ENCODE peak calls at places on chromosomes 6 and 20, in ten cellular contexts. L is upper lobe of right lung, T is nephron progenitor cell, M is RWPE1, B is GM20000, J is glutamatergic neuron, P is HCT116, U is cardiac fibroblast, X is MCF 10A, O is HFFc6. Y is an unnamed sample.

GRCh38 chr6:7424967-7425807 is 35.6 kb downstream of the RIOK1 start:
- DNase-seq in L (no peak), T (no peak), M (peak), B (no peak), J (no peak), P (peak), U (peak), X (peak), O (peak), Y (peak)

GRCh38 chr6:92810913-92811312 is 608.4 kb downstream of the EPHA7 start:
- DNase-seq in L (no peak), T (peak), M (peak), B (peak), J (peak), P (peak), U (peak), X (peak), O (no peak), Y (peak)

GRCh38 chr20:5482791-5483190 is 166.0 kb upstream of the PROKR2 start:
- DNase-seq in L (no peak), T (no peak), M (no peak), B (no peak), J (no peak), P (no peak), U (peak), X (peak), O (no peak), Y (no peak)

GRCh38 chr6:42498473-42499128 is 46.9 kb upstream of the TRERF1 start:
- DNase-seq in L (no peak), T (no peak), M (no peak), B (no peak), J (no peak), P (no peak), U (no peak), X (no peak), O (no peak), Y (no peak)

GRCh38 chr6:37877373-37878149 is 58.0 kb downstream of the ZFAND3 start:
- DNase-seq in L (no peak), T (no peak), M (no peak), B (no peak), J (no peak), P (no peak), U (no peak), X (no peak), O (no peak), Y (no peak)

GRCh38 chr20:33862709-33863403 is 51.7 kb downstream of the CHMP4B start:
- DNase-seq in L (peak), T (peak), M (peak), B (peak), J (peak), P (no peak), U (peak), X (peak), O (peak), Y (peak)

GRCh38 chr6:107819217-107819616 is 4.9 kb downstream of the SCML4 start:
- DNase-seq in L (no peak), T (no peak), M (no peak), B (no peak), J (no peak), P (no peak), U (no peak), X (peak), O (no peak), Y (peak)

GRCh38 chr20:2920473-2920872 is 47.2 kb downstream of the PTPRA start:
- DNase-seq in L (no peak), T (no peak), M (peak), B (no peak), J (no peak), P (no peak), U (no peak), X (no peak), O (no peak), Y (no peak)

GRCh38 chr6:15969236-15969778 is 159.6 kb upstream of the MYLIP start:
- DNase-seq in L (no peak), T (no peak), M (peak), B (no peak), J (no peak), P (no peak), U (peak), X (peak), O (no peak), Y (peak)

GRCh38 chr6:100132005-100132404 is 138.0 kb upstream of the MCHR2 start:
- DNase-seq in L (no peak), T (no peak), M (no peak), B (no peak), J (no peak), P (no peak), U (no peak), X (no peak), O (no peak), Y (no peak)

GRCh38 chr6:26130581-26131247 is 43.5 kb downstream of the HFE start:
- DNase-seq in L (no peak), T (no peak), M (no peak), B (no peak), J (no peak), P (no peak), U (no peak), X (no peak), O (no peak), Y (peak)

GRCh38 chr20:5835234-5835845 is 85.1 kb downstream of the SHLD1 start:
- DNase-seq in L (no peak), T (no peak), M (peak), B (no peak), J (no peak), P (no peak), U (peak), X (peak), O (peak), Y (peak)

GRCh38 chr6:37244430-37245310 is 12.9 kb upstream of the TBC1D22B start:
- DNase-seq in L (peak), T (no peak), M (peak), B (no peak), J (no peak), P (no peak), U (peak), X (peak), O (peak), Y (peak)

GRCh38 chr20:3843490-3843889 is 3.1 kb upstream of the MAVS start:
- DNase-seq in L (no peak), T (no peak), M (peak), B (no peak), J (no peak), P (peak), U (peak), X (peak), O (peak), Y (peak)

GRCh38 chr6:26538572-26538902 is 371 bp downstream of the HMGN4 start:
- DNase-seq in L (no peak), T (no peak), M (peak), B (no peak), J (no peak), P (no peak), U (no peak), X (no peak), O (no peak), Y (no peak)

GRCh38 chr6:112027942-112028674 is 25.8 kb upstream of the CCN6 start:
- DNase-seq in L (no peak), T (no peak), M (no peak), B (no peak), J (no peak), P (no peak), U (peak), X (no peak), O (no peak), Y (peak)

GRCh38 chr6:6221829-6222535 is 98.5 kb downstream of the F13A1 start:
- DNase-seq in L (no peak), T (peak), M (no peak), B (peak), J (peak), P (no peak), U (no peak), X (peak), O (no peak), Y (peak)

GRCh38 chr20:10427060-10427692 is 6.8 kb downstream of the MKKS start:
- DNase-seq in L (no peak), T (peak), M (peak), B (no peak), J (peak), P (no peak), U (peak), X (peak), O (peak), Y (peak)

GRCh38 chr6:41976794-41977484 is 35.3 kb upstream of the CCND3 start:
- DNase-seq in L (no peak), T (no peak), M (peak), B (no peak), J (no peak), P (no peak), U (peak), X (peak), O (peak), Y (peak)

GRCh38 chr6:165055231-165055630 is 254.2 kb downstream of the C6orf118 start:
- DNase-seq in L (no peak), T (no peak), M (peak), B (no peak), J (no peak), P (no peak), U (peak), X (peak), O (no peak), Y (peak)

GRCh38 chr20:50510706-50511401 is 671 bp downstream of the PTPN1 start:
- DNase-seq in L (peak), T (peak), M (no peak), B (no peak), J (peak), P (no peak), U (no peak), X (no peak), O (no peak), Y (no peak)

GRCh38 chr20:17379651-17380050 is 151.5 kb downstream of the BFSP1 start:
- DNase-seq in L (no peak), T (no peak), M (no peak), B (no peak), J (no peak), P (no peak), U (no peak), X (no peak), O (no peak), Y (no peak)

GRCh38 chr6:88445188-88445958 is 279.2 kb upstream of the CNR1 start:
- DNase-seq in L (no peak), T (no peak), M (no peak), B (no peak), J (no peak), P (no peak), U (no peak), X (no peak), O (no peak), Y (no peak)

GRCh38 chr6:146770965-146771735 is 172.4 kb downstream of the ADGB start:
- DNase-seq in L (peak), T (no peak), M (no peak), B (no peak), J (no peak), P (no peak), U (no peak), X (no peak), O (no peak), Y (no peak)

GRCh38 chr20:38604873-38605303 is 3.3 kb downstream of the ARHGAP40 start:
- DNase-seq in L (no peak), T (no peak), M (peak), B (no peak), J (no peak), P (no peak), U (peak), X (peak), O (peak), Y (peak)

GRCh38 chr6:92945799-92946198 is 473.6 kb downstream of the EPHA7 start:
- DNase-seq in L (no peak), T (no peak), M (peak), B (no peak), J (no peak), P (no peak), U (peak), X (no peak), O (no peak), Y (peak)

GRCh38 chr6:138987299-138987642 is 782 bp downstream of the REPS1 start:
- DNase-seq in L (peak), T (peak), M (no peak), B (no peak), J (peak), P (no peak), U (no peak), X (no peak), O (no peak), Y (no peak)

GRCh38 chr6:158064725-158065251 is 83.1 kb downstream of the SYNJ2 start:
- DNase-seq in L (peak), T (no peak), M (no peak), B (no peak), J (no peak), P (no peak), U (no peak), X (no peak), O (no peak), Y (no peak)

GRCh38 chr6:30615219-30615957 is 1.7 kb downstream of the PPP1R10 start:
- DNase-seq in L (no peak), T (peak), M (no peak), B (no peak), J (peak), P (peak), U (peak), X (peak), O (peak), Y (peak)
- TF ChIP-seq CTCF in L (no peak), T (no peak), M (no peak), B (no peak), J (no peak), P (no peak), U (no peak), X (no peak), O (no peak), Y (no peak)

GRCh38 chr6:21679761-21680265 is 86.3 kb downstream of the SOX4 start:
- DNase-seq in L (no peak), T (no peak), M (peak), B (no peak), J (no peak), P (no peak), U (peak), X (peak), O (peak), Y (peak)
- TF ChIP-seq CTCF in L (no peak), T (no peak), M (no peak), B (no peak), J (no peak), P (no peak), U (no peak), X (no peak), O (no peak), Y (no peak)

GRCh38 chr20:40706977-40707582 is 18.0 kb upstream of the MAFB start:
- DNase-seq in L (no peak), T (peak), M (no peak), B (no peak), J (no peak), P (peak), U (no peak), X (no peak), O (no peak), Y (no peak)
- TF ChIP-seq CTCF in L (peak), T (peak), M (peak), B (no peak), J (peak), P (peak), U (no peak), X (no peak), O (peak), Y (no peak)

GRCh38 chr6:53682654-53683053 is 17.1 kb upstream of the KLHL31 start:
- DNase-seq in L (no peak), T (no peak), M (no peak), B (no peak), J (no peak), P (no peak), U (no peak), X (no peak), O (no peak), Y (no peak)

GRCh38 chr6:53680489-53680888 is 14.9 kb upstream of the KLHL31 start:
- DNase-seq in L (no peak), T (no peak), M (no peak), B (no peak), J (no peak), P (no peak), U (no peak), X (no peak), O (no peak), Y (no peak)

DNA sequence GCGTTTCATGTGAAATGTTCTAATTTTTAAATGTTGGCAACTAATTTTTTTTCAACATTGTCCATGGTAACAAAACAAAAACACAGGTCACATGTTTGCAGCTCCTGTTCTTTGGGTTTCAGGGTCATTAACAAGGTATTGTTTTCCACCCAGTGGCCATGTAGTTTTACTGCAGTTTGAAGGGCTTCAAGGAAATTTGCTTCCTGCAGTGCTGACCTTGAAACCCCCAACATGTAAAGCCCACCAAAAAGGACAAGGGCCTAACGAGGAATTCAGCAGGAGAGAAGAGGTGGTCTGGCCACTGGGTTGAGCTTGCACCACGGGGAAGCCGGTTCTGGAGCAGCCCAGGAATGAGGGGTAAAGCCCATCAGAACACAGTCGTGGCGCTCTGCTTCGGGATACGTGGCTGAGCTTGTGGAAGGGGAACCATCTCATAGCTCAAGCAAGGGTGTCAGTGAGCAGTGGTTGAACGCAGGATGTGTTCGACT is 13.9 kb upstream of the KLHL31 start:
- DNase-seq in L (no peak), T (no peak), M (peak), B (peak), J (no peak), P (peak), U (peak), X (peak), O (peak), Y (peak)
- TF ChIP-seq CTCF in L (peak), T (peak), M (peak), B (no peak), J (peak), P (peak), U (peak), X (peak), O (peak), Y (peak)

GRCh38 chr20:46698788-46699187 is 9.5 kb upstream of the TP53RK start:
- DNase-seq in L (no peak), T (no peak), M (no peak), B (no peak), J (no peak), P (no peak), U (no peak), X (no peak), O (no peak), Y (no peak)

GRCh38 chr20:46700481-46700880 is 9.0 kb upstream of the SLC2A10 start:
- DNase-seq in L (no peak), T (no peak), M (no peak), B (no peak), J (no peak), P (no peak), U (no peak), X (no peak), O (no peak), Y (no peak)

GRCh38 chr20:46701057-46701456 is 8.4 kb upstream of the SLC2A10 start:
- DNase-seq in L (no peak), T (no peak), M (no peak), B (no peak), J (no peak), P (no peak), U (no peak), X (no peak), O (no peak), Y (no peak)

GRCh38 chr20:46701556-46701955 is 7.9 kb upstream of the SLC2A10 start:
- DNase-seq in L (no peak), T (no peak), M (no peak), B (no peak), J (no peak), P (no peak), U (no peak), X (no peak), O (peak), Y (no peak)

GRCh38 chr20:46699651-46700359 is 9.6 kb upstream of the SLC2A10 start:
- DNase-seq in L (no peak), T (no peak), M (peak), B (no peak), J (peak), P (no peak), U (peak), X (peak), O (peak), Y (peak)
- TF ChIP-seq CTCF in L (peak), T (peak), M (peak), B (no peak), J (peak), P (peak), U (peak), X (peak), O (peak), Y (peak)

GRCh38 chr6:168315626-168316025 is 4.0 kb downstream of the DACT2 start:
- DNase-seq in L (no peak), T (no peak), M (no peak), B (no peak), J (no peak), P (no peak), U (no peak), X (no peak), O (no peak), Y (no peak)

GRCh38 chr6:168313371-168314028 is 6.1 kb downstream of the DACT2 start:
- DNase-seq in L (no peak), T (peak), M (no peak), B (no peak), J (no peak), P (no peak), U (no peak), X (no peak), O (no peak), Y (no peak)

GRCh38 chr6:168314029-168314420 is 5.6 kb downstream of the DACT2 start:
- DNase-seq in L (no peak), T (peak), M (no peak), B (no peak), J (no peak), P (no peak), U (no peak), X (no peak), O (no peak), Y (no peak)

GRCh38 chr6:168318090-168318489 is 1.5 kb downstream of the DACT2 start:
- DNase-seq in L (no peak), T (no peak), M (no peak), B (no peak), J (no peak), P (no peak), U (no peak), X (no peak), O (no peak), Y (no peak)

DNA sequence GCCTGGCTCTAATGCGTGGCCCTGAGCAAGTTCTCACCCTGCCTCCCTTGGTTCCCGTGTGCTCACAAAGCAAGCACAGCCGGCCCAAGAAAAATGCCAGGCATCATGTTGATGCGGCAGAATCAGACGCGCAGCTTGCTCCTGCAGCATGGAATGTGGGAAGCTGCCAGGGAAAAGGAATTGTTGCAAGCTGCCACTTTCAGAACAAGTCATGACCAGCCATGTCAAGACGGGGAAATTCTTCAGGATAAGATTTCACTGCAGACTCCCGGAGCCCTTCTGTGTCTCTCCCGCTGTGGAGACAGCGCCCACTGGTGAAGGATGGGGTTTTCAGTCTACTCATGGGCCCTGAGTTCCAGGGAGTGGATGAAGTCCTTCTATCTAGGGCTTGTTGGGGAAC is 4.6 kb downstream of the DACT2 start:
- DNase-seq in L (no peak), T (peak), M (peak), B (no peak), J (no peak), P (no peak), U (peak), X (peak), O (no peak), Y (peak)
- TF ChIP-seq CTCF in L (peak), T (no peak), M (peak), B (no peak), J (no peak), P (no peak), U (no peak), X (no peak), O (no peak), Y (peak)

GRCh38 chr6:20538131-20538662 is 3.9 kb downstream of the CDKAL1 start:
- DNase-seq in L (no peak), T (no peak), M (no peak), B (no peak), J (no peak), P (no peak), U (no peak), X (no peak), O (no peak), Y (no peak)

GRCh38 chr6:20532881-20533280 is 1.4 kb upstream of the CDKAL1 start:
- DNase-seq in L (no peak), T (no peak), M (no peak), B (no peak), J (no peak), P (no peak), U (no peak), X (no peak), O (no peak), Y (no peak)

GRCh38 chr6:20533746-20534294 is 437 bp upstream of the CDKAL1 start:
- DNase-seq in L (no peak), T (no peak), M (no peak), B (no peak), J (no peak), P (no peak), U (no peak), X (no peak), O (no peak), Y (no peak)

GRCh38 chr6:20534906-20535305 is 649 bp downstream of the CDKAL1 start:
- DNase-seq in L (no peak), T (no peak), M (no peak), B (no peak), J (no peak), P (no peak), U (no peak), X (no peak), O (no peak), Y (no peak)

GRCh38 chr6:20534295-20534897 is at the start of gene CDKAL1:
- DNase-seq in L (peak), T (peak), M (peak), B (peak), J (peak), P (peak), U (peak), X (peak), O (peak), Y (peak)
- TF ChIP-seq CTCF in L (no peak), T (no peak), M (no peak), B (no peak), J (no peak), P (no peak), U (no peak), X (no peak), O (no peak), Y (no peak)